ENCODE peak calls at places on chromosome 21, in seven cellular contexts. A is fibroblast of the conjunctiva; U is NCI-H2029 treated with DMSO at 0.1 percent for 48 hours; H is stimulated activated CD8-positive, alpha-beta memory T cell treated with anti-CD3 and anti-CD28 coated beads, Interleukin-2, amount 100 ng/mL, for 1 hour; B is A673; S is A549; E is stimulated activated CD4-positive, alpha-beta T cell treated with anti-CD3 and anti-CD28 coated beads, Interleukin-4, amount 100 ng/mL, for 24 hours. T is an unnamed sample.

GRCh38 chr21:33171584-33172169 is 58.1 kb upstream of the IFNAR2 start:
- DNase-seq in A (no peak), U (no peak), H (no peak), B (no peak), S (no peak), E (no peak), T (no peak)

GRCh38 chr21:25607812-25608737 is 794 bp upstream of the MRPL39 start:
- DNase-seq in A (peak; percentile 70), U (peak; percentile 54), H (peak; percentile 44), B (peak; percentile 88), S (peak; percentile 81), E (peak; percentile 81), T (peak; percentile 81)

GRCh38 chr21:17441370-17441769 is 71.5 kb upstream of the CXADR start:
- DNase-seq in A (peak; percentile 29), U (peak; percentile 96), H (no peak), B (no peak), S (peak; percentile 34), E (no peak), T (no peak)

GRCh38 chr21:32248616-32249550 is 30.0 kb downstream of the MIS18A start:
- DNase-seq in A (no peak), U (peak; percentile 14), H (no peak), B (no peak), S (no peak), E (no peak), T (no peak)

GRCh38 chr21:29829514-29830255 is 110.1 kb downstream of the GRIK1 start:
- DNase-seq in A (no peak), U (no peak), H (no peak), B (peak; percentile 8), S (no peak), E (no peak), T (no peak)

GRCh38 chr21:42227909-42228708 is 9.2 kb downstream of the ABCG1 start:
- DNase-seq in A (peak; percentile 78), U (peak; percentile 54), H (peak; percentile 79), B (peak; percentile 79), S (peak; percentile 82), E (peak; percentile 91), T (peak; percentile 92)

GRCh38 chr21:42453301-42454220 is 42.5 kb downstream of the RSPH1 start:
- DNase-seq in A (no peak), U (no peak), H (no peak), B (no peak), S (no peak), E (no peak), T (no peak)

GRCh38 chr21:42411891-42412635 is 8.4 kb downstream of the UBASH3A start:
- DNase-seq in A (no peak), U (no peak), H (no peak), B (no peak), S (peak; percentile 29), E (no peak), T (no peak)

GRCh38 chr21:34885125-34885524 is 164.0 kb downstream of the RUNX1 start:
- DNase-seq in A (no peak), U (no peak), H (no peak), B (no peak), S (no peak), E (no peak), T (no peak)

GRCh38 chr21:39633043-39633442 is 20.3 kb downstream of the B3GALT5 start:
- DNase-seq in A (peak; percentile 23), U (no peak), H (no peak), B (no peak), S (no peak), E (no peak), T (peak; percentile 42)

GRCh38 chr21:36704958-36705678 is 6.2 kb downstream of the SIM2 start:
- DNase-seq in A (no peak), U (no peak), H (no peak), B (no peak), S (no peak), E (no peak), T (no peak)

GRCh38 chr21:42080788-42081083 is 9.6 kb downstream of the UMODL1 start:
- DNase-seq in A (peak; percentile 61), U (no peak), H (no peak), B (peak; percentile 42), S (no peak), E (no peak), T (peak; percentile 94)

GRCh38 chr21:44255519-44255981 is 6.1 kb downstream of the DNMT3L start:
- DNase-seq in A (no peak), U (no peak), H (no peak), B (no peak), S (no peak), E (no peak), T (peak; percentile 50)

GRCh38 chr21:43931454-43931853 is 66.4 kb downstream of the AGPAT3 start:
- DNase-seq in A (no peak), U (no peak), H (no peak), B (no peak), S (no peak), E (no peak), T (no peak)

GRCh38 chr21:45379171-45379900 is 25.6 kb upstream of the COL18A1 start:
- DNase-seq in A (no peak), U (no peak), H (no peak), B (no peak), S (no peak), E (no peak), T (no peak)

GRCh38 chr21:41967708-41968107 is 13.9 kb upstream of the C2CD2 start:
- DNase-seq in A (no peak), U (no peak), H (no peak), B (no peak), S (no peak), E (no peak), T (no peak)

GRCh38 chr21:27035791-27036190 is 68.9 kb upstream of the ADAMTS5 start:
- DNase-seq in A (no peak), U (no peak), H (no peak), B (no peak), S (no peak), E (no peak), T (no peak)

GRCh38 chr21:32771134-32771523 is 426 bp downstream of the PAXBP1 start:
- DNase-seq in A (peak; percentile 24), U (no peak), H (peak; percentile 9), B (peak; percentile 56), S (peak; percentile 46), E (peak; percentile 39), T (peak; percentile 70)

GRCh38 chr21:38468989-38469388 is 29.3 kb downstream of the ERG start:
- DNase-seq in A (no peak), U (no peak), H (no peak), B (no peak), S (peak; percentile 22), E (no peak), T (no peak)

GRCh38 chr21:35508389-35508888 is 459.3 kb upstream of the RUNX1 start:
- DNase-seq in A (peak; percentile 53), U (no peak), H (no peak), B (no peak), S (peak; percentile 32), E (no peak), T (peak; percentile 91)

GRCh38 chr21:15682182-15682895 is 47.4 kb upstream of the USP25 start:
- DNase-seq in A (peak; percentile 28), U (no peak), H (no peak), B (peak; percentile 77), S (peak; percentile 20), E (no peak), T (peak; percentile 60)

GRCh38 chr21:45418301-45419071 is 13.5 kb downstream of the COL18A1 start:
- DNase-seq in A (no peak), U (no peak), H (no peak), B (no peak), S (no peak), E (no peak), T (no peak)

GRCh38 chr21:38833122-38833521 is 27.4 kb downstream of the ETS2 start:
- DNase-seq in A (no peak), U (no peak), H (no peak), B (no peak), S (no peak), E (no peak), T (no peak)

GRCh38 chr21:45330075-45330781 is 42.5 kb upstream of the POFUT2 start:
- DNase-seq in A (peak; percentile 60), U (peak; percentile 32), H (no peak), B (peak; percentile 50), S (peak; percentile 93), E (no peak), T (peak; percentile 88)

GRCh38 chr21:37945036-37945435 is 28.8 kb upstream of the KCNJ6 start:
- DNase-seq in A (no peak), U (no peak), H (no peak), B (no peak), S (no peak), E (no peak), T (no peak)

GRCh38 chr21:45309069-45309521 is 21.4 kb upstream of the POFUT2 start:
- DNase-seq in A (no peak), U (no peak), H (no peak), B (peak; percentile 68), S (peak; percentile 55), E (peak; percentile 34), T (peak; percentile 90)

GRCh38 chr21:45612096-45613019 is 31.2 kb upstream of the PCBP3 start:
- DNase-seq in A (peak; percentile 10), U (no peak), H (no peak), B (peak; percentile 46), S (no peak), E (no peak), T (peak; percentile 45)

GRCh38 chr21:37225440-37225839 is 41.7 kb downstream of the VPS26C start:
- DNase-seq in A (no peak), U (no peak), H (peak; percentile 29), B (no peak), S (no peak), E (peak; percentile 35), T (no peak)

T was measured in mesenchymal stem cell.